ENCODE peak calls at places on chromosomes 4 and X, in six cellular contexts. N is H1, I is H9, R is mesendoderm, V is IMR-90, G is neuronal stem cell. B is an unnamed sample.

GRCh38 chrX:40096395-40097091 is 1.2 kb downstream of the BCOR start:
- DNase-seq in G (no peak), I (peak; percentile 61), N (no peak), R (peak; percentile 46), V (peak; percentile 45), B (peak; percentile 72)

GRCh38 chr4:171817026-171817425 is 3.8 kb downstream of the GALNTL6 start:
- DNase-seq in G (no peak), N (no peak), V (no peak), R (no peak), I (no peak), B (no peak)

GRCh38 chrX:38172596-38172995 is 48.1 kb downstream of the SRPX start:
- DNase-seq in V (peak; percentile 9), I (no peak), R (no peak), G (no peak), N (no peak), B (no peak)

GRCh38 chr4:98976716-98977115 is 18.8 kb upstream of the METAP1 start:
- DNase-seq in N (no peak), R (no peak), V (peak; percentile 62), I (no peak), G (no peak), B (no peak)

GRCh38 chr4:17758459-17758858 is 23.0 kb downstream of the FAM184B start:
- DNase-seq in N (no peak), I (no peak), R (no peak), V (no peak), G (no peak), B (no peak)

GRCh38 chr4:114400531-114400930 is 198.1 kb upstream of the UGT8 start:
- DNase-seq in R (no peak), I (no peak), V (no peak), G (no peak), N (no peak), B (no peak)

GRCh38 chr4:172142331-172142738 is 329.1 kb downstream of the GALNTL6 start:
- DNase-seq in N (no peak), G (no peak), V (peak; percentile 22), R (no peak), I (no peak), B (peak; percentile 44)

GRCh38 chr4:147370881-147371280 is 110.0 kb upstream of the EDNRA start:
- DNase-seq in I (no peak), R (no peak), G (no peak), N (no peak), V (no peak), B (no peak)

GRCh38 chrX:145506225-145506624 is 258.9 kb downstream of the SPANXN1 start:
- DNase-seq in V (no peak), I (no peak), R (no peak), N (no peak), G (no peak), B (no peak)

DNA sequence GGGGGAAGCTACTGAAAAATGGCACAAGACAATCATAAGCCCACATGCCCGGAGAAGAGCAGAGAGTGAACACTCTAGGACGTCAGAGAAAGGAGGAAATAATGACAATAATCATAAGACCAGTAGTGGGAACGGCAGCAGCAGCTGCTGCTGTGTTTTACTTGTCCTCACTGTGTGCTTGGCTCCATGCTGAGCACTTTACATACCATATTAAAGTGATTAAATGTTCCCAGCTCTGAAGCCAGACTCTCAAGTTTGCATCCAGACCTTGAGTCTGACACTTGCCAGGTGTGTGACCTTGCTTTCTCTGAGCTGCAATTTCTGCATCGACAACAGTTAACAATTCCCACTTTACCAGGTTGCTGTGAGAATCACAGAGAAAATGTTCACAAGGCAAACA is 255.4 kb downstream of the SPANXN1 start:
- DNase-seq in G (no peak), V (no peak), I (no peak), N (no peak), R (peak; percentile 2), B (no peak)
- H2BK15ac ChIP-seq in G (no peak overlapping the region), V (no peak overlapping the region), I (no peak overlapping the region), N (no peak overlapping the region), R (no peak overlapping the region), B (no peak overlapping the region)

DNA sequence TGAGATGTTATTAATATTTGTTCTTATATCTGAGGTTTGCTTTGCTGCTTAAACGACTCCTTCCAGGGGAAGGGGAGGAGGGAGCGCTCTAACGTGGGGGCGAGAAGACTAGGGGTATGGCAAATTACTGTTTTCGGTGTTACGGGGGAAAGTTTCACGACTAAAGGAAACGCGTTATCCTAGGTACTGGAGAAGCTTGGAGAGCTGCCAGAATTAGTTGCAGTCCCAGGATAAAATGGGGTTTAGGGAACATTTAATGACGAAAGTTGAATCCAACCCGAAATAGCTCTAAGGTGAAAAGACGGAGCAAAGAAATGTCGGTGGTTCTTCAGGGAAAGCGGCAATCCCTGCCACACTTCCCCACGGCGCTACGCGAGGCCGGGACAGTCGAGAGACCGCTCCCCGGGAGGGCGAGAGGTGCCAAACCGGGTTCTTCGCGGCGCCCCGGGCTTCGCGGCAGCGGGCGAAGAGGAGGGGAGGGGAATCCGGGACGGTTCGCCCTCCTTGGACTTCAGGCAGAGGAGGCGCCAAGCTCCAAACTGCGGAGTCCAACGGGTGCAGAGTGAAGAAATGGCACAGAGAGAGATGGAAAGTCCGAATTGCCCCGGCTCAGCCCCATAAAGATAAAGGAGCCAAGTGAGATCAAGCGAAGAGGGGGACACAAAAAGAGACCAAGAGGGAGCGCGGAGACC is 719 bp downstream of the THOC2 start:
- DNase-seq in V (peak; percentile 10), R (peak; percentile 28), G (no peak), I (no peak), N (no peak), B (peak; percentile 47)
- H2BK15ac ChIP-seq in V (no peak overlapping the region), R (no peak overlapping the region), G (no peak overlapping the region), I (no peak overlapping the region), N (no peak overlapping the region), B (no peak overlapping the region)

GRCh38 chr4:87732033-87732770 is 67.2 kb upstream of the IBSP start:
- DNase-seq in V (no peak), R (no peak), G (no peak), I (no peak), N (no peak), B (no peak)
- H2BK15ac ChIP-seq in V (no peak overlapping the region), R (no peak overlapping the region), G (no peak overlapping the region), I (no peak overlapping the region), N (no peak overlapping the region), B (no peak overlapping the region)

GRCh38 chr4:68365068-68365467 is 15.2 kb upstream of the YTHDC1 start:
- DNase-seq in G (no peak), V (no peak), R (no peak), I (no peak), N (no peak), B (no peak)

GRCh38 chr4:68368566-68369473 is 18.9 kb upstream of the YTHDC1 start:
- DNase-seq in G (no peak), I (no peak), N (no peak), V (peak; percentile 69), R (no peak), B (peak; percentile 76)

GRCh38 chr4:68369474-68369805 is 19.6 kb upstream of the YTHDC1 start:
- DNase-seq in R (peak; percentile 74), I (no peak), N (no peak), G (no peak), V (no peak), B (no peak)

GRCh38 chr4:68366600-68366999 is 16.7 kb upstream of the YTHDC1 start:
- DNase-seq in V (no peak), N (no peak), I (no peak), G (no peak), R (no peak), B (peak; percentile 43)

GRCh38 chr4:68367835-68368234 is 17.9 kb upstream of the YTHDC1 start:
- DNase-seq in R (peak; percentile 73), I (no peak), G (no peak), N (no peak), V (no peak), B (no peak)
- H2BK15ac ChIP-seq in R (no peak overlapping the region), I (no peak overlapping the region), G (no peak overlapping the region), N (no peak overlapping the region), V (peak overlapping the region; percentile 6), B (peak overlapping the region; percentile 18)

DNA sequence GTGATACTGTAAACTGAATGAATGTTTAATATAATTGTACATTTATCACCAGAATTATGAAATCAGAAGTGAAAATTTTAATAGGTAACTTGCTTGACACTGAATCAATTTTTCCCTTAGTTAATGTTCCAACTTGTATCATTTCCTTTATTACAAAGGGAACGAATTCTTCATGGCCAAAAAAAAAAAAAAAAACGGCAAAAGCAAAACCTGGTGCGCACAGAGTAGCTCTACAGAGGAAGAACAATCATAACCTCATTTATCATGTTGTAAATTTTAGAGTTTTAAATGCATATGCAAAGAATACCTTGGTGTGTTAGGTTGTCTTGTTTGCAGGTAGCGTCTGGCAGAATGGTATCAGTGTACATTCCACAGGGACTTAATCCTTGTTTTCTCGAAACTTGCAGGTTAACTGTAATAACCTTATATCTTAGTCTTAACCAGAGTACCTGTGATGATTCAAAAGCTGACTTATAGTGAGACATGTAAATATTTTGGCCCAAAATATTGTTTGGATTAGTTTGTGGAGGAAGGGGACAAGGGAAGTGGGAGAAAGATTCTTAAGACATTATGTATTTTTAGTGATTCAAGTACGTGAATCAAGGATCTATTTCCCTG is 70.0 kb downstream of the NPNT start:
- DNase-seq in R (no peak), G (no peak), N (no peak), I (no peak), V (no peak), B (no peak)
- H2BK15ac ChIP-seq in R (no peak overlapping the region), G (no peak overlapping the region), N (no peak overlapping the region), I (no peak overlapping the region), V (no peak overlapping the region), B (no peak overlapping the region)

GRCh38 chrX:119393144-119393543 is 6.0 kb upstream of the SLC25A43 start:
- DNase-seq in N (no peak), V (no peak), G (no peak), R (no peak), I (no peak), B (no peak)

GRCh38 chrX:119389854-119390501 is 9.2 kb upstream of the SLC25A43 start:
- DNase-seq in I (peak; percentile 33), V (no peak), G (no peak), R (peak; percentile 59), N (no peak), B (no peak)

GRCh38 chrX:119391279-119391678 is 7.9 kb upstream of the SLC25A43 start:
- DNase-seq in G (no peak), R (peak; percentile 38), V (peak; percentile 25), N (no peak), I (no peak), B (peak; percentile 28)

GRCh38 chrX:119389214-119389613 is 9.9 kb upstream of the SLC25A43 start:
- DNase-seq in N (no peak), I (no peak), R (no peak), V (no peak), G (no peak), B (no peak)
- H2BK15ac ChIP-seq in N (no peak overlapping the region), I (no peak overlapping the region), R (no peak overlapping the region), V (no peak overlapping the region), G (no peak overlapping the region), B (no peak overlapping the region)

DNA sequence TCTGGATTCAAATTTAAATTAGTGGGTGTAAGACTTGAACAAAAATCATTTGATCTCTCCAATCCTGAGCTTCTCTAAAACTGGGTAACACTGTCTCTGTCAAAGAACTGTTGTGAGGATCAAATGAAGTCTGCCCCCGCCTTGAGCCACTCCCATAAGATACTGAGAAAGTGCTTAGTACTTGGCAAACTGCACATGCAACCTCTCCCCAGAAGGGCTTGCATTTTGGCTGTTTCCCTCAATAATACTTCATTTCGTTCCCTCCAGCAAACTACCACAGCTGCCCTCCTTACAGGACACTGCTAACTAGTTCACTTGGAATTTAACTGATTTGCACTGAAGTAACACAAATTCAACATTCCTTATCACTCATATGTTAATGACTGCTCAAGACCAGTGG is 79.8 kb downstream of the APBB2 start:
- DNase-seq in R (peak; percentile 61), N (no peak), G (no peak), V (no peak), I (no peak), B (no peak)
- H2BK15ac ChIP-seq in R (peak overlapping the region; percentile 97), N (no peak overlapping the region), G (no peak overlapping the region), V (no peak overlapping the region), I (no peak overlapping the region), B (no peak overlapping the region)

GRCh38 chrX:19212037-19212436 is 89.8 kb upstream of the ADGRG2 start:
- DNase-seq in I (no peak), V (no peak), R (no peak), G (no peak), N (no peak), B (no peak)
- H2BK15ac ChIP-seq in I (no peak overlapping the region), V (no peak overlapping the region), R (no peak overlapping the region), G (no peak overlapping the region), N (no peak overlapping the region), B (no peak overlapping the region)

B was measured in mesenchymal stem cell.